ENCODE peak calls at places on chromosomes 6 and 20, in five cellular contexts. W is GM12878, F is HCT116, R is K562, U is H1. A is an unnamed sample.

GRCh38 chr6:143125455-143125854 is 64.8 kb downstream of the AIG1 start:
- DNase-seq in W (no peak), F (no peak), R (no peak), U (no peak), A (no peak)

GRCh38 chr6:32973144-32973854 is 4.9 kb downstream of the BRD2 start:
- DNase-seq in W (no peak), F (no peak), R (no peak), U (peak), A (peak)

GRCh38 chr6:38688579-38689087 is 14.3 kb downstream of the GLO1 start:
- DNase-seq in W (peak), F (no peak), R (no peak), U (no peak), A (peak)

GRCh38 chr6:45924763-45925342 is 90.8 kb downstream of the CLIC5 start:
- DNase-seq in W (no peak), F (no peak), R (no peak), U (no peak), A (no peak)

GRCh38 chr6:30818426-30818841 is 65.9 kb upstream of the DDR1 start:
- DNase-seq in W (no peak), F (no peak), R (no peak), U (no peak), A (no peak)

GRCh38 chr6:32944265-32944664 is 3.4 kb upstream of the HLA-DMB start:
- DNase-seq in W (peak), F (no peak), R (no peak), U (no peak), A (no peak)

GRCh38 chr6:78935561-78935960 is 68.2 kb downstream of the IRAK1BP1 start:
- DNase-seq in W (no peak), F (no peak), R (no peak), U (no peak), A (no peak)

GRCh38 chr20:14495066-14495465 is 157.7 kb upstream of the FLRT3 start:
- DNase-seq in W (no peak), F (no peak), R (no peak), U (no peak), A (no peak)

GRCh38 chr20:37333848-37334318 is 12.1 kb upstream of the SRC start:
- DNase-seq in W (no peak), F (no peak), R (no peak), U (no peak), A (peak)

GRCh38 chr6:102670756-102671155 is 1277.2 kb downstream of the GRIK2 start:
- DNase-seq in W (no peak), F (no peak), R (no peak), U (no peak), A (no peak)

GRCh38 chr6:162344935-162345599 is 382.5 kb downstream of the PRKN start:
- DNase-seq in W (no peak), F (no peak), R (no peak), U (no peak), A (no peak)

GRCh38 chr6:21856844-21857243 is 263.3 kb downstream of the SOX4 start:
- DNase-seq in W (no peak), F (no peak), R (no peak), U (no peak), A (no peak)

GRCh38 chr20:4320284-4320683 is 304.9 kb upstream of the RNF24 start:
- DNase-seq in W (no peak), F (no peak), R (no peak), U (no peak), A (no peak)

GRCh38 chr6:90835584-90836212 is 248.8 kb upstream of the MAP3K7 start:
- DNase-seq in W (no peak), F (no peak), R (no peak), U (no peak), A (no peak)

GRCh38 chr6:166940643-166941068 is 15.7 kb downstream of the RNASET2 start:
- DNase-seq in W (no peak), F (peak), R (peak), U (no peak), A (no peak)

GRCh38 chr20:25053207-25054132 is 4.5 kb downstream of the ACSS1 start:
- DNase-seq in W (no peak), F (no peak), R (no peak), U (no peak), A (no peak)

GRCh38 chr6:41336824-41337223 is 1.4 kb downstream of the NCR2 start:
- DNase-seq in W (no peak), F (no peak), R (no peak), U (no peak), A (no peak)

GRCh38 chr6:144360401-144360800 is 75.3 kb downstream of the UTRN start:
- DNase-seq in W (no peak), F (no peak), R (no peak), U (no peak), A (no peak)

DNA sequence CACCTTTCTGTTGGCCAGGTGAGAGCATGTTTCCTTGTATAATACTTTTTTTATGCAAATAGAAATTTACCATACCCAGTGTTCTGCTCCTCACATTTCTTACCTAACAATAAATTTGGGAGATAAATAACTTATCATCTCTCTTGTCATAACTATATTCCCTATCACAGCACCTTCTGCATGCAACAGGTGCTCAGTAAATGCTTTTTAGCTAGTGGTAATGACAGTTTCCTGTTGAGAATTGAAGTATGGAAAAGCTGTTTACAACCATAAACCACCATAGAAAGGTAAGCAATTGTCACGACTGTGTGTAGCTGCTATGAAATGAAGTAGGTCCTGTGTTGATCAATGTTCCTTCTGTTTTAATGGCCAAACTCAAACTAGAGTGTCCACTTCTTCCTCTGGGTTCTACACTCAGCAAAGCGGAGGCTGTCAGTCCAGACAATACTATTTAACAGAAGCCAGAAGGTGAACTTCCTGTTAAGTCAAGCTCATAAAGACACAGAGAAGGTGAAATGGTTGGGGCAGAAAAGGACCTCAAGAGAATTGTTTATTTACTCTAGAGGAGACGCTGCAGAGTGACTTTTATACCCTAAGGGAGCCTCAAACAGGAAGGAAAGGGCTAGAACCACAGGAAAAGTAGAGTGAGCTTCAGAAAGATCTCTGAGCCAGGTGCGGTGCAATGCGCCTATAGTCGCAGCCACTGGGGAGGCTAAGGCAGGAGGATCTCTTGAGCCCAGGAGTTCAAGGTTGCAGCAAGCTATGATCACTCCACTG is 84.0 kb upstream of the SLC22A16 start:
- DNase-seq in W (no peak), F (no peak), R (no peak), U (no peak), A (no peak)
- TF ChIP-seq SRF in W (no peak), F (no peak), R (no peak), U (no peak), A (no peak)

GRCh38 chr6:140029551-140029950 is 655.1 kb upstream of the CITED2 start:
- DNase-seq in W (no peak), F (no peak), R (no peak), U (no peak), A (no peak)
- TF ChIP-seq SRF in W (no peak), F (no peak), R (no peak), U (no peak), A (no peak)

DNA sequence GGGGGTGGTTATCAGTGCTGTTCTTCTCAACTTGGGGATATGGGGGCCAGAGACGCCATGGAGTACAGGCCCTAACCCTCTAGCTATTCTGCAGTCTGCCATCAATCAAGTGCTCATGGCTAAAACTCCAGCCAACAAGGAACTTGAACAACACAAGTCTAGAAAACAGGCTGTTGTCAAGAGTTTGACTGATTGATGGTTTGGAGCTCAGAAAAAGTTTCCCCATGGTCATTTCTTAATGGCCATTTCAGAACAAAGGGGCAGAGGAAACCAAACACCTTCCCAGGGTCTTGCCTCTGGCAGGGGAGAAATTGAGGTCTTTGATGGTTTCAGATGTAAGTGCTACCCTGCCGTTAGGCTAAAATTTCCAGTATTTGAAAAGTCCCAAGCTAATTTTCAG is 15.1 kb downstream of the PCK1 start:
- DNase-seq in W (no peak), F (no peak), R (no peak), U (no peak), A (no peak)
- TF ChIP-seq SRF in W (no peak), F (no peak), R (no peak), U (no peak), A (no peak)

DNA sequence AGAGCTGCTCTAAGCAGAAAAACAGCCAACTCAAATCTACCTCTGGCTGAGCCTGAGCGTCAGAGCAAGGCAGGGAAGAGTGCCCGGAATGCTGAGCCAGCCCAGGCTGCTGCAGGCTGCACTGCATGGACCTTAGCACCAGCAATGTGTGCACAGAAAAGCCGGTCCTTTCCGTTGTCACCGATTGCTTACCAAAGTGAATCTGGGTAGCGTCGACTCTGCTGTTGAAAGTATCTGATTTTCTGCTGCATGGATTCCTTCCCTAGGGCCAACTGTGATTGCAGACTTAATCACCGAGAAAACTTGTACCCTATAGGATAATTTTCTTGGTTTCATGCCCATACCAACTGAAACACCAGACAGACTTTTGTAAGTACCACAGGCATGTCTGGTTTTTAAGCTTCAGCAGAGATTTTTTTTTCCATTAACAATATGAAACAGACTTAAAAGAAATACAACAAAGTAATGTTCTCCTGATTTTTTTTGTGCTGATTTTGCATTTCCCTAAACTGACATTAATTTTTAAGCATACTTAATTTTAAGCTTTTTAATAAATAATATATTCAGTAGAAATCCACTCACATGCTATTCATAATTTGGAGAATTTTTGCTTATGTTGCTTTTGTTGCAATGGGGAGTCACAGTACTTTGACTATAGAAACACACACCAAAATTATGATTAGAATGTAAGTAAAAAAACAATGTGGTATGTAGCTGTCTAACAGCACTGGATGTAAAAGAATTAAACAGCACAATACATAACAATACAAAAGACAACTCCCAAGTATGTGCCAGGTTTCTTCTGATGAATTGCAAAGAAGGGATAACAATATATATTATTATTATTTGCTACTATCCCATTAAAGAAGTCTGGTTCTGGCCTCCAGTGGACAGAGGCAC is 218.0 kb downstream of the THBS2 start:
- DNase-seq in W (no peak), F (no peak), R (no peak), U (no peak), A (no peak)
- TF ChIP-seq SRF in W (no peak), F (no peak), R (no peak), U (no peak), A (no peak)

GRCh38 chr6:146819596-146820320 is 221.0 kb downstream of the ADGB start:
- DNase-seq in W (no peak), F (no peak), R (no peak), U (no peak), A (no peak)

GRCh38 chr6:146813554-146813953 is 214.8 kb downstream of the ADGB start:
- DNase-seq in W (no peak), F (no peak), R (no peak), U (no peak), A (no peak)

DNA sequence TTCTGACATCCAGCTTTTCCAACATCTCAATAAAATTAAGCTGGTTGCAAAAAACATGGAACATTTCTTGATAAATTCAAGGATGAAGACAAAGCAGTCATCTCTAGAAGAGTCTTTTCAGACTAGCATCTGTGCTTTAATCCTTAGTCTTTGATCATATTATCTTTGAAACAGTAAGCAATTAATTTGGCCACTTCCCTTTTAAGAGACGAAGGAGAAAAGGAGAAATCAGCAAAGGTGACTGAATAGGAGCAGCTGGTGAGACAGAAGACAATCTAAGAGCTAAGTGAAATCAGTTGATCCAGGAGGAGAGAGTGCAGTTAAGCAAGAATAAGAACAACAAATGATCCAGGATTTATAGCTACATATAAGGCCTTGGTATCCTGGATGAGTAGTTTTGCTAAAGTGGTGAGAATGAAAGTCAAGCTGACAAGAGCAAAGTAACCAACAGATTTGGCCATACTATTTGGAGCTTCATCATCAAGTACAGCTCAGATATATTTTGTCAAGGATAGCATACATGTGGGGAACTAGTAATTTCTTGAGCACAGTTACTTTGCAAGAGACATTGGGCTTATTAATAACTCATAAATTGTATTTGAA is 215.5 kb downstream of the ADGB start:
- DNase-seq in W (no peak), F (no peak), R (no peak), U (no peak), A (no peak)
- TF ChIP-seq SRF in W (no peak), F (no peak), R (no peak), U (no peak), A (no peak)

DNA sequence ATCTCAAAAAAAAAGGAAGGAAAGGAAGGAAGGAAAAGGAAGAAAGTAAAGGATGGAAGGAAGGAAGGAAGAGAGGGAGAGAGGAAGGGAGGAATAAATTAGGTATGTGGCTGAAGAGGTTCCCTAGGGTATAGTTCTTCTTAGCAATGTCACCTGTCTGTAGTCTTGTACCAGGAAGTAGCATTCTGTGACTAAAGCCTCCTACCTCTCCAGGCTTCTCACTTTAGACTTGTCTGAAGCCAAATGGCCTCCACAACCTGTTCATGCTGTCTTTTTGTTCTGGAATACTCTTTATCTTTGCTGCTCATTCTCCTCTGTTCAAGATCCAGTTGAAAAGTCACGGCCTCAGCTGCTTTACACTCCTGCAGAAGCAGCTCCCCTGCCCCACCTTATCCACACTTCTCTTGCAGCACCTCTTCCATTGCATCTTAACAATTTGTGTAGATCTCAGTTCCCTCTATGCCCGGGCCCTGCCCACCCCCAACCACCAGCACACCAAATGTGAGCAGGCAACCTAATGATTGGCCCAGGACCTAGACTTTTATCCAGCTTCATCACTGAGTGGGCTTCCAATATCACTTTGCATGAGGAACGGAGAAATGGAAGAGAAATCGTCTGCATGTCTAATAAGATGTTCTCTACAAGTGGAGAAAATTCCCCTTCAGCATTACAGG is 19.1 kb downstream of the GCNT2 start:
- DNase-seq in W (no peak), F (no peak), R (no peak), U (no peak), A (no peak)
- TF ChIP-seq SRF in W (no peak), F (no peak), R (no peak), U (no peak), A (no peak)

DNA sequence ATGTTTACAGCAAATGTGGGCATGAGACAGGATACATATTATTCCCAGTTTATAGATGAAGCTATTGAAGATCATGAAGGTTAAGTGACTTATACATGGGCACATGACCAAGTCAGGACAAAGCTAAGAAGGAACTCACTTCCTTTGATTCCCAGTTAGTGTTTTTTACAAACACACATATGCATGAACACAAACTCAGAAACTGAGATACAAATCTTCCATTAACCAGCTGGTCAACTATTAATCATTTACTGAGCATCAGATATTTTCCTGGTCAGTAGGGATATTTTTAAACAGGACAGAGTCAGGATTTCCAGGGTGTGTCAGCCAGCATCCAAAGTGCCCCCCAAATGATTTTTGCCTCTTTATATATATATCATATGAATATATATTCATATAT is 222.2 kb downstream of the OGFRL1 start:
- DNase-seq in W (no peak), F (no peak), R (no peak), U (no peak), A (no peak)
- TF ChIP-seq SRF in W (no peak), F (no peak), R (no peak), U (no peak), A (no peak)

GRCh38 chr6:134267917-134268361 is 50.0 kb downstream of the SGK1 start:
- DNase-seq in W (no peak), F (no peak), R (no peak), U (peak), A (peak)
- TF ChIP-seq SRF in W (no peak), F (no peak), R (no peak), U (no peak), A (no peak)

GRCh38 chr6:7261030-7261841 is 51.8 kb downstream of the SSR1 start:
- DNase-seq in W (no peak), F (peak), R (peak), U (peak), A (peak)
- TF ChIP-seq SRF in W (no peak), F (no peak), R (no peak), U (no peak), A (peak)

DNA sequence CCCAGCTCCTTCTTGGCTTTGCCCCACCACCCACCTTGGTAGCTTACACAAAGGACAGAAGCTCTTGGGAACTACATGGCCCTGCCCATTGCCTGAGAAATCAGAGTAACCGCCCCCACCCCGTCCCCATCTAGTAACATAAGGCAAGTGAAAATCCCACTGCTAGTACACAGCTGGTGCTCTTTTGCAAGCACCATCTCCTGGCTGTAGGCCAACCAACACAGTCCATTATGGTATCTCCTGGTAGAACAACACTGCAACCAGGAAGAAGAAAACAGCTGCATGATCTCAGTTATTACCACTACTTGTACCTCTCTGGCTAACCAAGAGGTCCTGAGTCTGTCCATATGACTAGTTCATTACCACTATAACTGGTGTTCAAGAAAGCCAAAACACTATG is 841.1 kb upstream of the MANEA start:
- DNase-seq in W (no peak), F (no peak), R (no peak), U (no peak), A (no peak)
- TF ChIP-seq SRF in W (no peak), F (no peak), R (no peak), U (no peak), A (no peak)

A was measured in HepG2.